ENCODE peak calls at places on chromosomes 4 and X, in eight cellular contexts. W is SK-N-SH, J is transverse colon, C is sigmoid colon, X is K562, Q is suprapubic skin, L is upper lobe of left lung, S is stomach. E is an unnamed sample.

GRCh38 chr4:5808081-5808741 is 84.7 kb downstream of the CRMP1 start:
- DNase-seq in W (peak), J (no peak), C (peak), X (no peak), Q (no peak), L (no peak), S (no peak), E (no peak)

GRCh38 chr4:87977521-87978278 is 2.2 kb downstream of the SPP1 start:
- DNase-seq in W (no peak), J (no peak), C (no peak), X (no peak), Q (no peak), L (no peak), S (no peak), E (no peak)

GRCh38 chr4:110198472-110199419 is at the start of gene ELOVL6:
- DNase-seq in W (peak), J (peak), C (peak), X (peak), Q (peak), L (peak), S (peak), E (no peak)

GRCh38 chr4:1765409-1766335 is 27.4 kb upstream of the FGFR3 start:
- DNase-seq in W (peak), J (no peak), C (no peak), X (no peak), Q (no peak), L (no peak), S (no peak), E (no peak)

GRCh38 chr4:124343711-124344110 is 368.8 kb downstream of the ANKRD50 start:
- DNase-seq in W (no peak), J (no peak), C (no peak), X (no peak), Q (no peak), L (no peak), S (no peak), E (no peak)

GRCh38 chrX:15277594-15277993 is 7.7 kb upstream of the ASB9 start:
- DNase-seq in W (no peak), J (no peak), C (no peak), X (no peak), Q (no peak), L (no peak), S (no peak), E (no peak)

GRCh38 chr4:182826391-182826790 is 90.8 kb downstream of the DCTD start:
- DNase-seq in W (no peak), J (no peak), C (no peak), X (no peak), Q (no peak), L (no peak), S (no peak), E (no peak)

GRCh38 chr4:21879187-21879586 is 69.4 kb downstream of the KCNIP4 start:
- DNase-seq in W (no peak), J (no peak), C (no peak), X (no peak), Q (no peak), L (no peak), S (no peak), E (no peak)

GRCh38 chr4:82652062-82652461 is 90.3 kb upstream of the TMEM150C start:
- DNase-seq in W (no peak), J (no peak), C (no peak), X (no peak), Q (no peak), L (no peak), S (no peak), E (no peak)

GRCh38 chrX:97399400-97399799 is 515.7 kb downstream of the RPA4 start:
- DNase-seq in W (no peak), J (no peak), C (no peak), X (peak), Q (no peak), L (no peak), S (no peak), E (no peak)

GRCh38 chr4:109691411-109691920 is 11.8 kb downstream of the CASP6 start:
- DNase-seq in W (no peak), J (no peak), C (no peak), X (no peak), Q (no peak), L (no peak), S (no peak), E (no peak)

GRCh38 chr4:70945046-70945445 is 42.9 kb downstream of the MOB1B start:
- DNase-seq in W (no peak), J (no peak), C (no peak), X (no peak), Q (no peak), L (no peak), S (no peak), E (no peak)

GRCh38 chr4:7049295-7049694 is 6.1 kb downstream of the TADA2B start:
- DNase-seq in W (no peak), J (no peak), C (no peak), X (no peak), Q (no peak), L (no peak), S (no peak), E (no peak)

GRCh38 chr4:99735822-99736221 is 78.2 kb upstream of the C4orf54 start:
- DNase-seq in W (no peak), J (no peak), C (no peak), X (no peak), Q (no peak), L (no peak), S (no peak), E (no peak)

GRCh38 chr4:155954118-155954503 is 445 bp upstream of the CTSO start:
- DNase-seq in W (no peak), J (peak), C (peak), X (no peak), Q (no peak), L (no peak), S (no peak), E (no peak)

GRCh38 chr4:47462799-47463234 is 685 bp downstream of the COMMD8 start:
- DNase-seq in W (peak), J (no peak), C (no peak), X (no peak), Q (no peak), L (no peak), S (no peak), E (no peak)

GRCh38 chrX:8067754-8068469 is 103.2 kb downstream of the VCX2 start:
- DNase-seq in W (no peak), J (no peak), C (no peak), X (no peak), Q (no peak), L (no peak), S (no peak), E (no peak)

GRCh38 chrX:40109288-40110008 is 11.7 kb upstream of the BCOR start:
- DNase-seq in W (peak), J (peak), C (peak), X (peak), Q (no peak), L (peak), S (peak), E (no peak)

GRCh38 chrX:154004315-154004714 is 15.4 kb downstream of the IRAK1 start:
- DNase-seq in W (no peak), J (no peak), C (no peak), X (no peak), Q (no peak), L (no peak), S (no peak), E (no peak)

GRCh38 chr4:137749466-137749865 is 217.2 kb upstream of the PCDH18 start:
- DNase-seq in W (no peak), J (no peak), C (no peak), X (no peak), Q (no peak), L (no peak), S (no peak), E (no peak)

GRCh38 chr4:1415681-1415981 is 9.4 kb upstream of the NKX1-1 start:
- DNase-seq in W (peak), J (no peak), C (peak), X (peak), Q (no peak), L (no peak), S (no peak), E (no peak)

GRCh38 chrX:47264507-47265173 is 31.8 kb downstream of the USP11 start:
- DNase-seq in W (no peak), J (no peak), C (no peak), X (peak), Q (no peak), L (no peak), S (no peak), E (no peak)

GRCh38 chr4:74441744-74442143 is 3.2 kb upstream of the AREG start:
- DNase-seq in W (no peak), J (no peak), C (no peak), X (no peak), Q (no peak), L (no peak), S (no peak), E (no peak)

DNA sequence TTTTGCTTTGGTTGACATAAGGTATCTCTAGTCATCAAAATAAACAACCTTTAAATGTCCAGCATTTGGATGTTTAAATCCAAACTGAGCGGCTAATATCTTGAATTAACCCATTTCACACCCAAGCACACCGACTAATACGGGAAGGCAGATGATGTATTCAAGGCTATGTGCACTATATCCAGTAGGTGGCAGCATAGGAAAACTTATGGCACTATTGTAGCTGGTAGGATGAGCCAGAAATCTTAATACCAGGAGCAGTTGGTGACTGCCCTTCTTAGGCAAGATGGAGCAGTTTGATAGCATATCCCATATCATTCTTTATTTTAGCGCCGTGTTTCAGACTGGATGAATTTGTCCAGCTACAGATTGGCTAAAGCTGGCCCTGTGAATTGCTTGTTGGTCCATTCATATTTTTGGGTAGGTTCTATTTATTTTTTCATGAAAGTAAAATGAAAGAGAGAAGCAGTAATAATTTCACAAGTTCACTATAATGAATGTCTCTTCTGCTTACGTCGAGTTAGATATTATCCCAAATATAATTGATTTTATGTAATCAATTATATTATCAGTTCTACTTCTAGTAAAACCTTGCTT is 24.4 kb downstream of the UCHL1 start:
- DNase-seq in W (peak), J (peak), C (peak), X (peak), Q (no peak), L (no peak), S (no peak), E (no peak)
- TF ChIP-seq EP300 in W (no peak), J (no peak), C (no peak), X (no peak), Q (no peak), L (no peak), S (no peak), E (no peak)

GRCh38 chrX:1531106-1531890 is 5.7 kb downstream of the P2RY8 start:
- DNase-seq in W (no peak), J (no peak), C (peak), X (no peak), Q (peak), L (no peak), S (no peak), E (no peak)
- H3K27ac ChIP-seq in W (no peak), J (no peak), C (no peak), X (no peak), Q (no peak), L (no peak), S (no peak), E (no peak)

DNA sequence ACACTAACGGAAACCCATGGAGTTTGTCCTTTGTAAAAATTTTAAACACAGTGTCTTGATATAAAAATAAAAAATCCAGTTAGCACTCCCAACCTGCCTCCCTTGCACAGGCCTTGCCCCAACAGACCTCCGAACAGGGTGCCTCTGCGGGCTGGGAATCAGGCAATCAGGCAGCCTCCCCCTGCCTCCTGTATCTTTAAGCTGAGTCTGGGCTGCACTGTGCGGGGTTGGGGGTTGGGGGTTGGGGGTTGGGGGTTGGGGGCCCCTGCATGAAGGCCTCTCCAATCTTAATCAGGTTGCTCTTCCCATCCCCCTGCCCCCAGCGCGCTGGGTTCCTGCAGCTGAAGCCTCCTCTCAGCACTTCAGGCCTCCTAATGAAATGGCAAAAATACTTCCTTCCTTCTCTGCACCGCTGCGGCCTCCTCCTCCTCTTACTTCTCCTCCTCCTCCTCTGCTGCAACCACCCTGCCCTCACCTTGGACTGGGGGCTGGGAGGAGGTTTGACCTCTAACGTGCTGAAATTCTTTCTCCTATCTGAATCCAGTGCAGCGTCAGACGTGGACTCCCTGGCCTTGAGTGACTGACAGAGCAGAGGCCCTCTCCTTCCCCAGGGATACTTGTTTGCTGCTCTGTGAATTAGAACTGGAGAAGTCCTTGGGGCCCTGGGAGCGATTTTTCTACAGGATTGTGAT is 26.6 kb downstream of the NLGN3 start:
- DNase-seq in W (no peak), J (no peak), C (no peak), X (peak), Q (no peak), L (no peak), S (no peak), E (no peak)
- TF ChIP-seq POLR2AphosphoS5 in W (no peak), J (no peak), C (no peak), X (no peak), Q (no peak), L (no peak), S (no peak), E (no peak)

GRCh38 chr4:154304679-154305078 is 186.9 kb downstream of the DCHS2 start:
- DNase-seq in W (no peak), J (no peak), C (no peak), X (no peak), Q (no peak), L (no peak), S (no peak), E (no peak)
- TF ChIP-seq EP300 in W (no peak), J (no peak), C (no peak), X (no peak), Q (no peak), L (no peak), S (no peak), E (no peak)

DNA sequence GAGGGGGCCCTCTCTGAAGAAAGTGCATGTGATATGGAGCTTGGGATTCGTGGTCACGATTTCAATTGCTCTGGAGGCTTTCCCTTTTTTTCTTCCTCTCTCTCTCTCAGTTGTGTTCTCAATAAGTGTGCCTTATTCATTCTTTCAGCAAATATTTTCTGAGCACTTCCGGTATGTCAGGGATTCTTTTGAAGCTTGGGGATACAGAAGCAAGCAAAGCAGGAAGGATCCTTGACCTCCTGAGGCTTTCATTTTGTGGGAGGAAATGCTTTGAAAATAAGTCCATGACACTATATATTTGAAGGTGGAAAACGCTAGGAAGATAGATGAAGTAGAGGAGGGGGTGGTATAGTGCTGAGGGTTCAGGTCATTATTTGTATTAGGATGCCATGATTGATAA is 12.6 kb upstream of the GABRE start:
- DNase-seq in W (no peak), J (no peak), C (no peak), X (no peak), Q (no peak), L (no peak), S (no peak), E (no peak)
- H3K27ac ChIP-seq in W (no peak), J (no peak), C (no peak), X (no peak), Q (no peak), L (no peak), S (no peak), E (no peak)

E was measured in esophagus muscularis mucosa.